ENCODE peak calls at places on chromosomes 7 and 10, in five cellular contexts. One of them, this sample, is unnamed.

GRCh38 chr7:93178213-93178612 is 30.0 kb upstream of the SAMD9L start:
- DNase-seq in RWPE1: peak; percentile 32
- DNase-seq in fibroblast of lung: peak; percentile 45
- DNase-seq in cardiac fibroblast: peak; percentile 43
- DNase-seq in progenitor cell of endocrine pancreas: no peak
- DNase-seq in this sample: no peak

GRCh38 chr7:96179863-96180262 is 142.0 kb downstream of the SLC25A13 start:
- DNase-seq in fibroblast of lung: peak; percentile 31
- DNase-seq in RWPE1: peak; percentile 7
- DNase-seq in cardiac fibroblast: peak; percentile 11
- DNase-seq in progenitor cell of endocrine pancreas: no peak
- DNase-seq in this sample: no peak

GRCh38 chr10:62708569-62708968 is 96.0 kb upstream of the ADO start:
- DNase-seq in cardiac fibroblast: no peak
- DNase-seq in fibroblast of lung: no peak
- DNase-seq in progenitor cell of endocrine pancreas: no peak
- DNase-seq in RWPE1: no peak
- DNase-seq in this sample: no peak

GRCh38 chr10:119655566-119656001 is 4.4 kb downstream of the BAG3 start:
- DNase-seq in progenitor cell of endocrine pancreas: no peak
- DNase-seq in cardiac fibroblast: peak; percentile 86
- DNase-seq in RWPE1: peak; percentile 55
- DNase-seq in fibroblast of lung: peak; percentile 82
- DNase-seq in this sample: peak; percentile 19

GRCh38 chr10:58322072-58322834 is 12.6 kb upstream of the UBE2D1 start:
- DNase-seq in RWPE1: no peak
- DNase-seq in progenitor cell of endocrine pancreas: no peak
- DNase-seq in fibroblast of lung: peak; percentile 59
- DNase-seq in cardiac fibroblast: peak; percentile 31
- DNase-seq in this sample: peak; percentile 56

GRCh38 chr10:14325325-14325955 is 5.3 kb downstream of the FRMD4A start:
- DNase-seq in cardiac fibroblast: peak; percentile 55
- DNase-seq in progenitor cell of endocrine pancreas: peak; percentile 18
- DNase-seq in RWPE1: no peak
- DNase-seq in fibroblast of lung: peak; percentile 28
- DNase-seq in this sample: peak; percentile 30

GRCh38 chr10:59550061-59550460 is 159.6 kb downstream of the SLC16A9 start:
- DNase-seq in progenitor cell of endocrine pancreas: no peak
- DNase-seq in fibroblast of lung: no peak
- DNase-seq in cardiac fibroblast: no peak
- DNase-seq in RWPE1: no peak
- DNase-seq in this sample: no peak

GRCh38 chr10:129233351-129234148 is 233.5 kb upstream of the MGMT start:
- DNase-seq in fibroblast of lung: no peak
- DNase-seq in cardiac fibroblast: no peak
- DNase-seq in progenitor cell of endocrine pancreas: no peak
- DNase-seq in RWPE1: no peak
- DNase-seq in this sample: no peak

GRCh38 chr7:108630002-108630401 is 60.3 kb downstream of the DNAJB9 start:
- DNase-seq in progenitor cell of endocrine pancreas: no peak
- DNase-seq in RWPE1: no peak
- DNase-seq in fibroblast of lung: peak; percentile 85
- DNase-seq in cardiac fibroblast: no peak
- DNase-seq in this sample: no peak

GRCh38 chr10:35632027-35632426 is 10.1 kb downstream of the FZD8 start:
- DNase-seq in progenitor cell of endocrine pancreas: no peak
- DNase-seq in cardiac fibroblast: no peak
- DNase-seq in fibroblast of lung: no peak
- DNase-seq in RWPE1: no peak
- DNase-seq in this sample: no peak

GRCh38 chr10:90041585-90041984 is 340.2 kb downstream of the KIF20B start:
- DNase-seq in cardiac fibroblast: no peak
- DNase-seq in fibroblast of lung: no peak
- DNase-seq in progenitor cell of endocrine pancreas: no peak
- DNase-seq in RWPE1: no peak
- DNase-seq in this sample: no peak

GRCh38 chr10:60428387-60428737 is 38.7 kb upstream of the ANK3 start:
- DNase-seq in cardiac fibroblast: peak; percentile 41
- DNase-seq in progenitor cell of endocrine pancreas: no peak
- DNase-seq in RWPE1: no peak
- DNase-seq in fibroblast of lung: peak; percentile 33
- DNase-seq in this sample: no peak

GRCh38 chr10:24299587-24300258 is 90.8 kb downstream of the KIAA1217 start:
- DNase-seq in cardiac fibroblast: peak; percentile 82
- DNase-seq in fibroblast of lung: no peak
- DNase-seq in progenitor cell of endocrine pancreas: no peak
- DNase-seq in RWPE1: peak; percentile 20
- DNase-seq in this sample: no peak

GRCh38 chr7:90262438-90262837 is 17.5 kb downstream of the CFAP69 start:
- DNase-seq in fibroblast of lung: peak; percentile 67
- DNase-seq in cardiac fibroblast: peak; percentile 72
- DNase-seq in RWPE1: peak; percentile 54
- DNase-seq in progenitor cell of endocrine pancreas: no peak
- DNase-seq in this sample: no peak

GRCh38 chr10:91551856-91552255 is 81.0 kb downstream of the PPP1R3C start:
- DNase-seq in cardiac fibroblast: peak; percentile 79
- DNase-seq in RWPE1: no peak
- DNase-seq in fibroblast of lung: peak; percentile 90
- DNase-seq in progenitor cell of endocrine pancreas: no peak
- DNase-seq in this sample: peak; percentile 27

GRCh38 chr7:5230272-5231067 is 40.4 kb downstream of the WIPI2 start:
- DNase-seq in progenitor cell of endocrine pancreas: no peak
- DNase-seq in RWPE1: no peak
- DNase-seq in fibroblast of lung: no peak
- DNase-seq in cardiac fibroblast: no peak
- DNase-seq in this sample: no peak

GRCh38 chr10:42304341-42304740 is 334.0 kb downstream of the ZNF33B start:
- DNase-seq in cardiac fibroblast: peak; percentile 32
- DNase-seq in progenitor cell of endocrine pancreas: no peak
- DNase-seq in RWPE1: no peak
- DNase-seq in fibroblast of lung: no peak
- DNase-seq in this sample: no peak

GRCh38 chr10:30386801-30387588 is 37.9 kb upstream of the MTPAP start:
- DNase-seq in cardiac fibroblast: no peak
- DNase-seq in fibroblast of lung: no peak
- DNase-seq in RWPE1: peak; percentile 40
- DNase-seq in progenitor cell of endocrine pancreas: no peak
- DNase-seq in this sample: no peak

GRCh38 chr7:36814311-36814710 is 90.0 kb upstream of the AOAH start:
- DNase-seq in progenitor cell of endocrine pancreas: no peak
- DNase-seq in RWPE1: no peak
- DNase-seq in cardiac fibroblast: no peak
- DNase-seq in fibroblast of lung: no peak
- DNase-seq in this sample: no peak

GRCh38 chr10:123021517-123021916 is 12.7 kb downstream of the ACADSB start:
- DNase-seq in progenitor cell of endocrine pancreas: no peak
- DNase-seq in cardiac fibroblast: peak; percentile 16
- DNase-seq in fibroblast of lung: peak; percentile 24
- DNase-seq in RWPE1: no peak
- DNase-seq in this sample: no peak

GRCh38 chr7:142250705-142251104 is 7.2 kb downstream of the PRSS58 start:
- DNase-seq in RWPE1: no peak
- DNase-seq in progenitor cell of endocrine pancreas: no peak
- DNase-seq in cardiac fibroblast: peak; percentile 20
- DNase-seq in fibroblast of lung: no peak
- DNase-seq in this sample: no peak

GRCh38 chr7:137656850-137657232 is 189.9 kb downstream of the DGKI start:
- DNase-seq in fibroblast of lung: no peak
- DNase-seq in progenitor cell of endocrine pancreas: no peak
- DNase-seq in RWPE1: no peak
- DNase-seq in cardiac fibroblast: peak; percentile 43
- DNase-seq in this sample: no peak

GRCh38 chr7:30459591-30460245 is 18.9 kb downstream of the NOD1 start:
- DNase-seq in cardiac fibroblast: peak; percentile 94
- DNase-seq in progenitor cell of endocrine pancreas: no peak
- DNase-seq in RWPE1: peak; percentile 28
- DNase-seq in fibroblast of lung: peak; percentile 99
- DNase-seq in this sample: peak; percentile 13

GRCh38 chr10:119651514-119652327 is 541 bp downstream of the BAG3 start:
- DNase-seq in fibroblast of lung: no peak
- DNase-seq in progenitor cell of endocrine pancreas: peak; percentile 33
- DNase-seq in cardiac fibroblast: no peak
- DNase-seq in RWPE1: peak; percentile 22
- DNase-seq in this sample: peak; percentile 3

GRCh38 chr10:131731780-131732630 is 168.8 kb upstream of the PPP2R2D start:
- DNase-seq in RWPE1: no peak
- DNase-seq in fibroblast of lung: no peak
- DNase-seq in progenitor cell of endocrine pancreas: no peak
- DNase-seq in cardiac fibroblast: no peak
- DNase-seq in this sample: no peak

GRCh38 chr10:87860156-87860795 is 3.1 kb downstream of the KLLN start:
- DNase-seq in fibroblast of lung: peak; percentile 72
- DNase-seq in progenitor cell of endocrine pancreas: no peak
- DNase-seq in cardiac fibroblast: peak; percentile 76
- DNase-seq in RWPE1: peak; percentile 65
- DNase-seq in this sample: no peak

GRCh38 chr7:113936535-113936934 is 17.7 kb upstream of the PPP1R3A start:
- DNase-seq in RWPE1: no peak
- DNase-seq in cardiac fibroblast: no peak
- DNase-seq in fibroblast of lung: no peak
- DNase-seq in progenitor cell of endocrine pancreas: no peak
- DNase-seq in this sample: no peak

GRCh38 chr10:71982269-71983178 is 18.3 kb downstream of the CHST3 start:
- DNase-seq in fibroblast of lung: no peak
- DNase-seq in cardiac fibroblast: no peak
- DNase-seq in progenitor cell of endocrine pancreas: no peak
- DNase-seq in RWPE1: no peak
- DNase-seq in this sample: no peak
- TF ChIP-seq CTCF in fibroblast of lung: no peak
- TF ChIP-seq CTCF in cardiac fibroblast: no peak
- TF ChIP-seq CTCF in progenitor cell of endocrine pancreas: no peak
- TF ChIP-seq CTCF in RWPE1: no peak
- TF ChIP-seq CTCF in this sample: no peak

DNA sequence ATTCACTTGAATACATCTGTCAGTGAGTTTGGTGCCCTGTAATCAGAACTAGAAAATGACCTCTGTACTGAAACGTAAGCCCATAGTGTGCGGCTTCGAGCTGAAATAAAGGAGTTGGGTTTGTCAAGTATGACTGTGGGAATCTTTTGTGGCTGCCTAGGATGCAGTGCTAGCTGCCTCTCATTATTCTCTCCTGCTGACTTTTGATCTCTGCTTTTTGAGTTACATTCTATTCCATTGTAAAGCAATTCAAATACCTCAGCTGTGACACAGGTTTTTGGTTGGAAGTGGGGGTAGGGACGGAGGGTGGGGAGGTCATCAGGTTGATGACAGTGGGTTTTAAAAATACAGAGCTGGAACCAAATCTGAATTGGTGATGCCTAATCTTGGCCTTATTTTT is 40.4 kb downstream of the ICA1 start:
- DNase-seq in fibroblast of lung: no peak
- DNase-seq in progenitor cell of endocrine pancreas: no peak
- DNase-seq in cardiac fibroblast: no peak
- DNase-seq in RWPE1: no peak
- DNase-seq in this sample: no peak
- TF ChIP-seq CTCF in fibroblast of lung: no peak
- TF ChIP-seq CTCF in progenitor cell of endocrine pancreas: no peak
- TF ChIP-seq CTCF in cardiac fibroblast: no peak
- TF ChIP-seq CTCF in RWPE1: no peak
- TF ChIP-seq CTCF in this sample: no peak

DNA sequence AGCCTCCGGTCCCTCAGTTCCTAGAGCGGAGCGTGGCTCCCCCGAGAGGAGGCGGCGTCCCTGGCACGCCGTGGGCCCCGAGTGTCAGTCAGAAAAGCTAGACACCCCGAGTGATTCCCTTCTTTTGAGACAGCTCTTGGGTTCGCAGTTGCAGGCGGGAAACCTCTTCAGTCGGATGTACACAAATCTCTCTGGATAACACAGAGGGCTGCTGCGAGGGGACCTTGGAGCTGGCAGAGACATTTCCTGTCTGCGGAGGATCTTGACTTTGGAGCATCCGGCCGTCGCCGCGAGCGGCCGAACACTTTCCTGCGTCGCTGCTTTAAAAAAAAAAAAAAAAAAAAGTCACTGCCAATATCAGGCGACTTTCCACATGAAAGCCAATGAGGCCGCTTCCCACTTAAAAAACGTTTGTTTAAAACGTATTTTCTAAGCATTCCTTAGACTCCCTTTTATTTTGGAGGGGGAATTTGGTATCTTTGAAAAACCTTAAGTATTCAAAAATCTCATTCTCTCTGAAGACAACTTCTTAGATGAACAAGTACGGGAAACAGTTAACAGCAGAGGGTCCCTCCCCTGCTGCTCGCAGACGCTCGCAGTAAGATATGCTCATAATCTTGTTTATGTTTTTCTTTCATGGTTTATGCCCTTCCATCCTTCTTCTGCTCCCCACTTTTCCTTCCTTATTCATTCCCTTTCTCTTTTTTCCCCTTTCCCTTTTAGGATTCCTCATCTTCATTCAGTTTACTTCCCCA is 9.9 kb downstream of the HHEX start:
- DNase-seq in cardiac fibroblast: peak; percentile 54
- DNase-seq in fibroblast of lung: peak; percentile 55
- DNase-seq in progenitor cell of endocrine pancreas: no peak
- DNase-seq in RWPE1: no peak
- DNase-seq in this sample: no peak
- TF ChIP-seq CTCF in cardiac fibroblast: no peak
- TF ChIP-seq CTCF in fibroblast of lung: no peak
- TF ChIP-seq CTCF in progenitor cell of endocrine pancreas: no peak
- TF ChIP-seq CTCF in RWPE1: no peak
- TF ChIP-seq CTCF in this sample: no peak

GRCh38 chr10:34298371-34298818 is 516.7 kb downstream of the PARD3 start:
- DNase-seq in RWPE1: no peak
- DNase-seq in cardiac fibroblast: no peak
- DNase-seq in progenitor cell of endocrine pancreas: no peak
- DNase-seq in fibroblast of lung: no peak
- DNase-seq in this sample: no peak
- TF ChIP-seq CTCF in RWPE1: no peak
- TF ChIP-seq CTCF in cardiac fibroblast: no peak
- TF ChIP-seq CTCF in progenitor cell of endocrine pancreas: no peak
- TF ChIP-seq CTCF in fibroblast of lung: no peak
- TF ChIP-seq CTCF in this sample: no peak

DNA sequence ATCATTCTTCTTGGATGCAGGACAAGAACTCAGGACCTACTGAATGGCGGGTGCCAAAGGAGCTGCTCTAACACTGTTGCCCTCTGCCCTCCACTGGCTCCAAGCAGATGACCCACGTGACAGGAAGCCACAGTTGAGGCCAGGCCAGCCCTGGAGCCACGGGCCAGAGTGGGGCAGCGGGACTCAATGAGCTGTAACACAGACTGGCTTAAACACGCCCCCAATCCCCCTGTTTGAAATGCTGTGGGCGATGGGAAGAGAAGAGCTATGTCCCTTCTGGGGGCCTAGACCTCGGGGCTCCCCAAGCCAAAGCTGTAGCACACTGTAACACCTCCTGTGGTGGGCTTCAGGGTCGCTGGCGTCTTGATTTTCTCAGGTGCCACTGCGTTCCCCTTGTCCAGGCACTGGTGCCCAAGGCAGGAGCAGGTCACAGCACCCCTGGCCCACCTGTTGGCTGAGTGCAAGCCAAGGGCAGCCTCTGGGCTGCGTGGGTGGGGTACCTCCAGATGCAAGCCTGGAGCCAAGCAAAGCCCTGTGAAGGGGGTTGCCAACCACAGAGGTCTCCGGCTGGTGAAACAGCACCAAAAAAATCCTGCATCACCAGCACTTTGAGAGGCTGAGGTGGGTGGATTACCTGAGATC is 18.6 kb upstream of the ZMIZ2 start:
- DNase-seq in RWPE1: no peak
- DNase-seq in fibroblast of lung: no peak
- DNase-seq in cardiac fibroblast: no peak
- DNase-seq in progenitor cell of endocrine pancreas: no peak
- DNase-seq in this sample: no peak
- TF ChIP-seq CTCF in RWPE1: no peak
- TF ChIP-seq CTCF in fibroblast of lung: no peak
- TF ChIP-seq CTCF in cardiac fibroblast: no peak
- TF ChIP-seq CTCF in progenitor cell of endocrine pancreas: no peak
- TF ChIP-seq CTCF in this sample: no peak

GRCh38 chr7:54477083-54477482 is 65.1 kb upstream of the VSTM2A start:
- DNase-seq in cardiac fibroblast: peak; percentile 2
- DNase-seq in progenitor cell of endocrine pancreas: no peak
- DNase-seq in fibroblast of lung: no peak
- DNase-seq in RWPE1: no peak
- DNase-seq in this sample: no peak
- TF ChIP-seq CTCF in cardiac fibroblast: no peak
- TF ChIP-seq CTCF in progenitor cell of endocrine pancreas: no peak
- TF ChIP-seq CTCF in fibroblast of lung: no peak
- TF ChIP-seq CTCF in RWPE1: peak; percentile 8
- TF ChIP-seq CTCF in this sample: peak; percentile 18

This sample was measured in Calu3.